ENCODE peak calls at places on chromosomes 1 and 21, in seven cellular contexts. M, G, K, L, F, I and P are unnamed samples.

GRCh38 chr21:45945868-45946210 is 35.7 kb upstream of the COL6A1 start:
- DNase-seq in M (no peak), G (no peak), K (no peak), L (no peak), F (no peak), I (no peak), P (no peak)

GRCh38 chr1:68503085-68503484 is 6.2 kb upstream of the DEPDC1 start:
- DNase-seq in M (no peak), G (no peak), K (no peak), L (no peak), F (no peak), I (no peak), P (no peak)

GRCh38 chr21:35578350-35578782 is 482.0 kb downstream of the SETD4 start:
- DNase-seq in M (no peak), G (peak; percentile 55), K (no peak), L (no peak), F (peak; percentile 37), I (no peak), P (no peak)

GRCh38 chr21:38699048-38699447 is 106.7 kb upstream of the ETS2 start:
- DNase-seq in M (no peak), G (no peak), K (no peak), L (no peak), F (no peak), I (no peak), P (no peak)

GRCh38 chr1:170402451-170403311 is 129.3 kb upstream of the GORAB start:
- DNase-seq in M (no peak), G (no peak), K (no peak), L (no peak), F (no peak), I (no peak), P (no peak)

GRCh38 chr21:34582506-34583150 is 32.3 kb downstream of the RCAN1 start:
- DNase-seq in M (no peak), G (peak; percentile 62), K (no peak), L (peak; percentile 39), F (peak; percentile 35), I (peak; percentile 34), P (peak; percentile 67)

GRCh38 chr1:225843426-225843795 is 33.5 kb downstream of the EPHX1 start:
- DNase-seq in M (no peak), G (no peak), K (no peak), L (no peak), F (no peak), I (no peak), P (no peak)

GRCh38 chr1:39852214-39852791 is 31.0 kb downstream of the TRIT1 start:
- DNase-seq in M (no peak), G (no peak), K (peak; percentile 48), L (no peak), F (peak; percentile 23), I (no peak), P (no peak)

GRCh38 chr1:112879834-112880233 is 76.2 kb downstream of the SLC16A1 start:
- DNase-seq in M (no peak), G (no peak), K (no peak), L (no peak), F (no peak), I (no peak), P (no peak)

GRCh38 chr1:212482352-212483153 is 49.8 kb downstream of the NENF start:
- DNase-seq in M (no peak), G (no peak), K (peak; percentile 80), L (peak; percentile 85), F (no peak), I (no peak), P (peak; percentile 60)

GRCh38 chr1:247415423-247416361 is at the start of gene NLRP3:
- DNase-seq in M (no peak), G (peak; percentile 16), K (peak; percentile 6), L (peak; percentile 87), F (peak; percentile 63), I (peak; percentile 25), P (peak; percentile 72)

GRCh38 chr1:240314845-240315746 is 223.4 kb downstream of the FMN2 start:
- DNase-seq in M (no peak), G (no peak), K (no peak), L (no peak), F (no peak), I (no peak), P (no peak)

GRCh38 chr21:18499761-18500376 is 96.3 kb upstream of the TMPRSS15 start:
- DNase-seq in M (no peak), G (no peak), K (peak; percentile 21), L (no peak), F (no peak), I (peak; percentile 6), P (no peak)

GRCh38 chr1:234608720-234609527 is 1.1 kb downstream of the IRF2BP2 start:
- DNase-seq in M (no peak), G (no peak), K (no peak), L (peak; percentile 40), F (no peak), I (peak; percentile 24), P (no peak)

GRCh38 chr1:160576430-160576829 is 2.9 kb downstream of the CD84 start:
- DNase-seq in M (no peak), G (no peak), K (no peak), L (no peak), F (no peak), I (no peak), P (no peak)

GRCh38 chr1:74771913-74772515 is 39.1 kb downstream of the TYW3 start:
- DNase-seq in M (no peak), G (peak; percentile 25), K (peak; percentile 63), L (peak; percentile 49), F (peak; percentile 17), I (peak; percentile 9), P (no peak)

GRCh38 chr1:47791879-47792608 is 205.1 kb downstream of the TRABD2B start:
- DNase-seq in M (no peak), G (no peak), K (no peak), L (peak; percentile 69), F (no peak), I (no peak), P (no peak)

GRCh38 chr1:225919906-225920305 is 4.1 kb downstream of the PYCR2 start:
- DNase-seq in M (no peak), G (peak; percentile 70), K (no peak), L (peak; percentile 50), F (peak; percentile 93), I (peak; percentile 69), P (no peak)

GRCh38 chr1:183989078-183989577 is 48.4 kb downstream of the COLGALT2 start:
- DNase-seq in M (no peak), G (peak; percentile 72), K (no peak), L (peak; percentile 83), F (peak; percentile 5), I (peak; percentile 33), P (peak; percentile 44)

GRCh38 chr1:204673909-204674701 is 11.4 kb downstream of the LRRN2 start:
- DNase-seq in M (no peak), G (no peak), K (no peak), L (no peak), F (no peak), I (no peak), P (no peak)

GRCh38 chr1:8560611-8561544 is 243.0 kb downstream of the SLC45A1 start:
- DNase-seq in M (no peak), G (peak; percentile 22), K (peak; percentile 52), L (peak; percentile 46), F (peak; percentile 41), I (no peak), P (peak; percentile 19)

GRCh38 chr1:9732123-9732971 is 80.8 kb downstream of the PIK3CD start:
- DNase-seq in M (no peak), G (no peak), K (no peak), L (no peak), F (no peak), I (no peak), P (no peak)

GRCh38 chr1:22131875-22132486 is 10.9 kb downstream of the WNT4 start:
- DNase-seq in M (peak; percentile 12), G (peak; percentile 55), K (peak; percentile 19), L (peak; percentile 26), F (peak; percentile 54), I (no peak), P (peak; percentile 46)

GRCh38 chr1:53606197-53607095 is 132.5 kb downstream of the GLIS1 start:
- DNase-seq in M (no peak), G (no peak), K (no peak), L (no peak), F (no peak), I (no peak), P (no peak)

GRCh38 chr1:31694910-31695300 is 8.9 kb downstream of the COL16A1 start:
- DNase-seq in M (no peak), G (no peak), K (no peak), L (no peak), F (no peak), I (no peak), P (no peak)

GRCh38 chr1:183218039-183218618 is 32.1 kb downstream of the LAMC2 start:
- DNase-seq in M (no peak), G (no peak), K (no peak), L (no peak), F (no peak), I (peak; percentile 33), P (no peak)

GRCh38 chr21:21688877-21689276 is 690.7 kb downstream of the NCAM2 start:
- DNase-seq in M (no peak), G (no peak), K (no peak), L (peak; percentile 26), F (no peak), I (peak; percentile 4), P (no peak)

GRCh38 chr21:36524477-36524876 is 44.6 kb upstream of the CLDN14 start:
- DNase-seq in M (no peak), G (no peak), K (no peak), L (no peak), F (no peak), I (no peak), P (no peak)

GRCh38 chr21:25234857-25235801 is 372.2 kb downstream of the MRPL39 start:
- DNase-seq in M (no peak), G (no peak), K (no peak), L (peak; percentile 17), F (no peak), I (no peak), P (no peak)

GRCh38 chr1:239353536-239353935 is 32.8 kb upstream of the CHRM3 start:
- DNase-seq in M (no peak), G (no peak), K (no peak), L (no peak), F (no peak), I (no peak), P (no peak)

GRCh38 chr1:211017066-211017691 is 116.8 kb downstream of the KCNH1 start:
- DNase-seq in M (no peak), G (no peak), K (peak; percentile 45), L (peak; percentile 24), F (no peak), I (no peak), P (no peak)

GRCh38 chr21:21165063-21165645 is 166.9 kb downstream of the NCAM2 start:
- DNase-seq in M (no peak), G (peak; percentile 74), K (no peak), L (peak; percentile 25), F (no peak), I (peak; percentile 17), P (peak; percentile 59)

GRCh38 chr21:28177008-28177603 is 815.6 kb downstream of the LTN1 start:
- DNase-seq in M (no peak), G (no peak), K (no peak), L (no peak), F (no peak), I (no peak), P (no peak)

GRCh38 chr1:226908419-226908818 is 31.7 kb upstream of the COQ8A start:
- DNase-seq in M (no peak), G (no peak), K (no peak), L (no peak), F (no peak), I (no peak), P (no peak)

GRCh38 chr1:56578963-56579875 is at the start of gene PLPP3:
- DNase-seq in M (no peak), G (peak; percentile 90), K (peak; percentile 86), L (peak; percentile 92), F (peak; percentile 89), I (peak; percentile 89), P (peak; percentile 89)

GRCh38 chr1:43239484-43239883 is 30.3 kb upstream of the TMEM125 start:
- DNase-seq in M (no peak), G (no peak), K (no peak), L (no peak), F (no peak), I (no peak), P (no peak)

GRCh38 chr1:41102208-41102607 is 80.7 kb upstream of the SLFNL1 start:
- DNase-seq in M (no peak), G (peak; percentile 67), K (peak; percentile 44), L (peak; percentile 73), F (peak; percentile 22), I (peak; percentile 89), P (peak; percentile 41)